ENCODE peak calls at places on chromosome 6, in seven cellular contexts. One of them, this sample, is unnamed.

GRCh38 chr6:129134535-129134934 is 251.6 kb downstream of the LAMA2 start:
- DNase-seq in uterus: no peak
- DNase-seq in T-cell: no peak
- DNase-seq in SW 1271: no peak
- DNase-seq in breast epithelium: no peak
- DNase-seq in coronary artery: no peak
- DNase-seq in bronchial epithelial cell: no peak
- DNase-seq in this sample: no peak

GRCh38 chr6:37171141-37171969 is 1.4 kb downstream of the PIM1 start:
- DNase-seq in SW 1271: peak
- DNase-seq in coronary artery: peak
- DNase-seq in breast epithelium: peak
- DNase-seq in T-cell: peak
- DNase-seq in uterus: peak
- DNase-seq in bronchial epithelial cell: no peak
- DNase-seq in this sample: no peak

GRCh38 chr6:36719126-36719525 is 21.5 kb downstream of the RAB44 start:
- DNase-seq in breast epithelium: no peak
- DNase-seq in SW 1271: no peak
- DNase-seq in bronchial epithelial cell: no peak
- DNase-seq in T-cell: no peak
- DNase-seq in uterus: no peak
- DNase-seq in coronary artery: no peak
- DNase-seq in this sample: no peak

GRCh38 chr6:67221226-67221625 is 1413.9 kb upstream of the ADGRB3 start:
- DNase-seq in bronchial epithelial cell: peak
- DNase-seq in coronary artery: no peak
- DNase-seq in T-cell: no peak
- DNase-seq in SW 1271: no peak
- DNase-seq in uterus: no peak
- DNase-seq in breast epithelium: no peak
- DNase-seq in this sample: no peak

GRCh38 chr6:4447646-4448315 is 312.4 kb upstream of the ECI2 start:
- DNase-seq in uterus: no peak
- DNase-seq in coronary artery: no peak
- DNase-seq in bronchial epithelial cell: no peak
- DNase-seq in breast epithelium: no peak
- DNase-seq in SW 1271: no peak
- DNase-seq in T-cell: no peak
- DNase-seq in this sample: no peak

GRCh38 chr6:76682842-76683241 is 610.4 kb upstream of the IMPG1 start:
- DNase-seq in SW 1271: peak
- DNase-seq in bronchial epithelial cell: peak
- DNase-seq in uterus: no peak
- DNase-seq in breast epithelium: no peak
- DNase-seq in T-cell: no peak
- DNase-seq in coronary artery: no peak
- DNase-seq in this sample: no peak

GRCh38 chr6:56807992-56808342 is 146.9 kb upstream of the BEND6 start:
- DNase-seq in bronchial epithelial cell: peak
- DNase-seq in coronary artery: no peak
- DNase-seq in breast epithelium: no peak
- DNase-seq in uterus: no peak
- DNase-seq in SW 1271: no peak
- DNase-seq in T-cell: no peak
- DNase-seq in this sample: peak

GRCh38 chr6:103854059-103854458 is 1005.7 kb downstream of the HACE1 start:
- DNase-seq in coronary artery: no peak
- DNase-seq in T-cell: no peak
- DNase-seq in SW 1271: no peak
- DNase-seq in breast epithelium: no peak
- DNase-seq in bronchial epithelial cell: no peak
- DNase-seq in uterus: no peak
- DNase-seq in this sample: no peak

GRCh38 chr6:163311830-163312229 is 102.7 kb upstream of the QKI start:
- DNase-seq in coronary artery: no peak
- DNase-seq in T-cell: no peak
- DNase-seq in breast epithelium: no peak
- DNase-seq in SW 1271: no peak
- DNase-seq in bronchial epithelial cell: peak
- DNase-seq in uterus: no peak
- DNase-seq in this sample: peak

GRCh38 chr6:25331085-25331685 is 52.0 kb downstream of the CARMIL1 start:
- DNase-seq in bronchial epithelial cell: peak
- DNase-seq in breast epithelium: no peak
- DNase-seq in coronary artery: no peak
- DNase-seq in uterus: no peak
- DNase-seq in SW 1271: no peak
- DNase-seq in T-cell: no peak
- DNase-seq in this sample: no peak

GRCh38 chr6:626236-626635 is 30.7 kb downstream of the HUS1B start:
- DNase-seq in T-cell: no peak
- DNase-seq in bronchial epithelial cell: no peak
- DNase-seq in coronary artery: no peak
- DNase-seq in uterus: no peak
- DNase-seq in breast epithelium: no peak
- DNase-seq in SW 1271: no peak
- DNase-seq in this sample: no peak

GRCh38 chr6:119379809-119380208 is 30.2 kb upstream of the MAN1A1 start:
- DNase-seq in uterus: no peak
- DNase-seq in bronchial epithelial cell: no peak
- DNase-seq in breast epithelium: no peak
- DNase-seq in SW 1271: no peak
- DNase-seq in T-cell: no peak
- DNase-seq in coronary artery: no peak
- DNase-seq in this sample: no peak

GRCh38 chr6:143806282-143807102 is 36.6 kb upstream of the LTV1 start:
- DNase-seq in bronchial epithelial cell: peak
- DNase-seq in breast epithelium: no peak
- DNase-seq in T-cell: no peak
- DNase-seq in uterus: no peak
- DNase-seq in SW 1271: no peak
- DNase-seq in coronary artery: no peak
- DNase-seq in this sample: no peak

This sample was measured in PC-9.